ENCODE peak calls at places on chromosomes 16 and 17, in nine cellular contexts. A is OCI-LY7, D is PC-3, P is hepatocyte, U is GM23248, Q is HCT116, L is neural progenitor cell, R is GM23338, X is SK-N-SH. N is an unnamed sample.

GRCh38 chr16:27512061-27512460 is 37.7 kb downstream of the GTF3C1 start:
- DNase-seq in U (no peak), P (no peak), Q (no peak), A (no peak), L (no peak), X (no peak), R (no peak), D (no peak), N (no peak)

GRCh38 chr17:75565066-75565465 is 22.5 kb upstream of the MYO15B start:
- DNase-seq in L (no peak), R (no peak), P (peak; percentile 34), A (no peak), Q (no peak), U (peak; percentile 79), X (no peak), D (peak; percentile 96), N (peak; percentile 36)

GRCh38 chr17:561118-561517 is 153.5 kb downstream of the VPS53 start:
- DNase-seq in Q (no peak), D (peak; percentile 3), X (no peak), L (no peak), R (no peak), U (peak; percentile 86), A (no peak), P (no peak), N (no peak)

GRCh38 chr17:51707216-51707615 is 446.9 kb downstream of the UTP18 start:
- DNase-seq in D (peak; percentile 81), A (no peak), X (no peak), Q (no peak), P (no peak), L (no peak), R (no peak), U (no peak), N (no peak)

GRCh38 chr16:66588981-66589713 is 9.9 kb downstream of the CMTM2 start:
- DNase-seq in P (no peak), X (no peak), A (peak; percentile 75), U (peak; percentile 42), R (peak; percentile 92), L (peak; percentile 50), D (peak; percentile 14), Q (no peak), N (peak; percentile 55)

GRCh38 chr16:56848056-56848936 is 16.7 kb upstream of the SLC12A3 start:
- DNase-seq in P (no peak), A (no peak), Q (no peak), L (no peak), D (peak; percentile 70), R (no peak), U (peak; percentile 83), X (no peak), N (peak; percentile 36)

GRCh38 chr17:32759476-32759875 is 117.4 kb downstream of the MYO1D start:
- DNase-seq in D (no peak), A (no peak), P (no peak), U (no peak), R (no peak), X (no peak), Q (no peak), L (no peak), N (no peak)

GRCh38 chr17:79621151-79621940 is 10.5 kb upstream of the RBFOX3 start:
- DNase-seq in X (peak; percentile 30), P (no peak), R (no peak), L (no peak), U (no peak), D (no peak), Q (no peak), A (no peak), N (no peak)

GRCh38 chr17:18990331-18990730 is 14.2 kb downstream of the FAM83G start:
- DNase-seq in L (no peak), Q (no peak), R (no peak), X (no peak), P (no peak), U (no peak), A (no peak), D (no peak), N (no peak)

GRCh38 chr16:626174-626765 is 4.5 kb upstream of the WFIKKN1 start:
- DNase-seq in P (no peak), L (no peak), X (no peak), R (no peak), Q (no peak), D (no peak), A (no peak), U (no peak), N (no peak)

GRCh38 chr17:6079155-6079554 is 9.0 kb downstream of the WSCD1 start:
- DNase-seq in A (no peak), L (peak; percentile 71), X (no peak), Q (no peak), R (no peak), D (no peak), U (no peak), P (no peak), N (peak; percentile 86)

GRCh38 chr16:49866533-49867155 is 10.7 kb upstream of the ZNF423 start:
- DNase-seq in L (peak; percentile 92), R (peak; percentile 63), P (no peak), D (no peak), U (no peak), X (peak; percentile 90), Q (no peak), A (no peak), N (no peak)

GRCh38 chr17:4948997-4949320 is 629 bp upstream of the PFN1 start:
- DNase-seq in Q (peak; percentile 64), P (peak; percentile 97), A (peak; percentile 93), X (peak; percentile 95), R (peak; percentile 88), D (peak; percentile 85), L (peak; percentile 95), U (peak; percentile 95), N (peak; percentile 90)

GRCh38 chr16:57299009-57299718 is 14.7 kb upstream of the PLLP start:
- DNase-seq in R (peak; percentile 79), A (no peak), U (peak; percentile 91), L (no peak), X (peak; percentile 69), P (peak; percentile 89), Q (no peak), D (peak; percentile 73), N (no peak)

GRCh38 chr17:35775039-35775438 is 14.4 kb downstream of the C17orf50 start:
- DNase-seq in P (no peak), X (peak; percentile 69), Q (no peak), L (no peak), R (no peak), D (no peak), A (no peak), U (no peak), N (no peak)

GRCh38 chr17:80949451-80950421 is 41.9 kb upstream of the CHMP6 start:
- DNase-seq in P (no peak), X (no peak), R (peak; percentile 65), U (no peak), L (peak; percentile 60), A (no peak), D (no peak), Q (no peak), N (no peak)

GRCh38 chr17:72635034-72635654 is 457.3 kb downstream of the SLC39A11 start:
- DNase-seq in A (no peak), X (no peak), D (peak; percentile 53), Q (no peak), R (no peak), U (no peak), P (no peak), L (no peak), N (no peak)
- TF ChIP-seq EZH2phosphoT487 in A (no peak), X (no peak), D (no peak), Q (no peak), R (no peak), U (no peak), P (no peak), L (no peak), N (no peak)

DNA sequence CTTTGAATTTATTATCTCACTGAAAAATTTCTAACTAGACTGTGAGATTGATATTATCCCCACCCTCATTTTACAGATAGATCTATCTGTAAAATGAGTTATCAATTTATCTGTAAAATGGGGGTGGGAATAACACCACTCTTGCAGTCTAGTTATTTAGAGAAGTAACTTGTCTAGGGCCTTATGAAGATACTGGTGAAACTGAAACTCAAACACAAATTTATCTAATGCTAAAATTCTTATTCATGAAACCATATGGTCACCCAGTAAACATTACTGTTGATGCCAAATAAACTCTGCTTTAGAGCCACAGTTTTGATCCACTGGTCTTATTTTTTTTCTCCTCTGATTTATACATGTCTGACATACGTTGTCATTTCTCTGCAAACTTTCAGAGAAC is 52.1 kb upstream of the SMIM36 start:
- DNase-seq in P (no peak), X (no peak), A (no peak), U (no peak), D (no peak), Q (no peak), R (no peak), L (no peak), N (peak; percentile 32)
- H3K4me2 ChIP-seq in P (no peak overlapping the region), X (no peak overlapping the region), A (no peak overlapping the region), U (no peak overlapping the region), D (no peak overlapping the region), Q (no peak overlapping the region), R (no peak overlapping the region), L (no peak overlapping the region), N (no peak overlapping the region)

GRCh38 chr17:38324141-38324540 is 19.6 kb downstream of the GPR179 start:
- DNase-seq in A (no peak), P (peak; percentile 4), X (peak; percentile 60), R (no peak), Q (no peak), D (no peak), U (no peak), L (no peak), N (no peak)

GRCh38 chr17:38322897-38323296 is 20.9 kb downstream of the GPR179 start:
- DNase-seq in U (no peak), L (no peak), R (no peak), A (no peak), Q (no peak), X (no peak), P (no peak), D (no peak), N (no peak)

GRCh38 chr17:38325221-38325851 is 18.4 kb downstream of the GPR179 start:
- DNase-seq in Q (no peak), L (peak; percentile 50), A (peak; percentile 91), P (peak; percentile 19), R (peak; percentile 58), D (no peak), X (peak; percentile 51), U (no peak), N (no peak)

GRCh38 chr17:38326996-38327792 is 16.6 kb downstream of the GPR179 start:
- DNase-seq in A (peak; percentile 75), X (peak; percentile 14), U (no peak), P (peak; percentile 2), R (no peak), Q (no peak), L (no peak), D (no peak), N (no peak)

GRCh38 chr17:38324732-38325131 is 19.0 kb downstream of the GPR179 start:
- DNase-seq in X (no peak), L (no peak), P (peak; percentile 1), A (no peak), R (no peak), Q (no peak), U (no peak), D (no peak), N (no peak)
- TF ChIP-seq EZH2phosphoT487 in X (no peak), L (no peak), P (no peak), A (no peak), R (no peak), Q (no peak), U (no peak), D (no peak), N (no peak)

DNA sequence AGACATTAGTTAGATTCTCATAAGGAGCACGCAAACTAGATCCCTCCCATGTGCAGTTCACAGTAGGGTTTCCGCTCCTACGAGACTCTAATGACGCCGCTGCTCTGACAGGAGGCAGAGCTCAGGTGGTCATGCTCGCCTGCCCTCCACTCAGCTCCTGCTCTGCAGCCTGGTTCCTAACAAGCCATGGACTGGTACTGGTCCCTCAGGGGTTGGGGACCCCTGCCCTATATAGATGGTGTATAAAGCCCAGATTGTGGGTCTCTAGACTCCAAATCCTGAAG is 52.1 kb upstream of the LYRM9 start:
- DNase-seq in U (no peak), R (no peak), X (no peak), D (no peak), A (no peak), Q (no peak), L (no peak), P (no peak), N (no peak)
- H3K4me2 ChIP-seq in U (no peak overlapping the region), R (no peak overlapping the region), X (no peak overlapping the region), D (no peak overlapping the region), A (no peak overlapping the region), Q (no peak overlapping the region), L (no peak overlapping the region), P (no peak overlapping the region), N (no peak overlapping the region)